ENCODE peak calls at places on chromosomes 16 and 17, in five cellular contexts. P is substantia nigra, T is NCI-H2029 treated with DMSO at 0.1 percent for 48 hours, M is GM23248, W is fibroblast of mammary gland. I is an unnamed sample.

GRCh38 chr16:3986235-3986544 is 105.7 kb upstream of the CREBBP start:
- DNase-seq in W (no peak), P (no peak), T (no peak), M (no peak), I (no peak)

GRCh38 chr16:89710709-89711564 is 9.4 kb upstream of the SPATA2L start:
- DNase-seq in P (no peak), W (no peak), T (no peak), M (no peak), I (no peak)

GRCh38 chr17:2874211-2874686 is 78.0 kb downstream of the RAP1GAP2 start:
- DNase-seq in P (no peak), T (no peak), W (no peak), M (no peak), I (no peak)

GRCh38 chr17:63704259-63704576 is 4.3 kb upstream of the LIMD2 start:
- DNase-seq in M (no peak), W (no peak), T (no peak), P (no peak), I (no peak)

GRCh38 chr17:57493171-57493570 is 236.8 kb downstream of the MSI2 start:
- DNase-seq in P (no peak), M (no peak), T (no peak), W (no peak), I (no peak)

GRCh38 chr17:29825604-29826003 is 104.4 kb downstream of the SSH2 start:
- DNase-seq in W (no peak), T (peak), P (no peak), M (no peak), I (no peak)

GRCh38 chr16:31243734-31244670 is 15.8 kb upstream of the ITGAM start:
- DNase-seq in T (no peak), M (no peak), P (no peak), W (no peak), I (no peak)

GRCh38 chr17:3695129-3695722 is 729 bp downstream of the P2RX5 start:
- DNase-seq in P (no peak), W (no peak), M (peak), T (no peak), I (no peak)

GRCh38 chr16:71414038-71414437 is 27.8 kb downstream of the TLE7 start:
- DNase-seq in P (no peak), W (no peak), M (no peak), T (no peak), I (no peak)

GRCh38 chr17:28957277-28957991 is 6.1 kb upstream of the PHF12 start:
- DNase-seq in M (no peak), W (no peak), P (no peak), T (no peak), I (no peak)

GRCh38 chr17:61770043-61770442 is 93.3 kb downstream of the BRIP1 start:
- DNase-seq in W (no peak), M (peak), T (no peak), P (no peak), I (no peak)

GRCh38 chr16:72355561-72355960 is 183.6 kb upstream of the PMFBP1 start:
- DNase-seq in M (peak), T (no peak), P (no peak), W (peak), I (no peak)

GRCh38 chr17:50621562-50621961 is 13.1 kb upstream of the ABCC3 start:
- DNase-seq in P (no peak), W (peak), T (no peak), M (no peak), I (no peak)

GRCh38 chr16:13594798-13595197 is 325.2 kb upstream of the ERCC4 start:
- DNase-seq in T (no peak), P (no peak), M (no peak), W (no peak), I (no peak)

GRCh38 chr17:75754378-75755204 is 10.4 kb downstream of the GALK1 start:
- DNase-seq in P (no peak), W (peak), M (no peak), T (no peak), I (no peak)